ENCODE peak calls at places on chromosomes 13 and 19, in seven cellular contexts. N is SK-N-SH, F is body of pancreas, T is kidney, H is AG04450, B is Peyer's patch, J is A673. O is an unnamed sample.

GRCh38 chr13:46668302-46668720 is 115.3 kb downstream of the LRCH1 start:
- DNase-seq in N (no peak), F (peak), T (no peak), H (peak), B (no peak), J (peak), O (no peak)

GRCh38 chr19:42423462-42424344 is 3.5 kb downstream of the LIPE start:
- DNase-seq in N (peak), F (peak), T (peak), H (peak), B (peak), J (peak), O (no peak)

GRCh38 chr13:73273276-73273675 is 214.5 kb downstream of the KLF5 start:
- DNase-seq in N (no peak), F (no peak), T (no peak), H (no peak), B (no peak), J (no peak), O (no peak)

GRCh38 chr19:47444388-47444821 is 25.1 kb upstream of the MEIS3 start:
- DNase-seq in N (no peak), F (no peak), T (no peak), H (no peak), B (no peak), J (peak), O (no peak)

GRCh38 chr13:113361406-113361805 is 2.5 kb downstream of the GRTP1 start:
- DNase-seq in N (no peak), F (no peak), T (peak), H (no peak), B (no peak), J (no peak), O (no peak)

GRCh38 chr13:98821372-98822237 is 69.1 kb upstream of the SLC15A1 start:
- DNase-seq in N (peak), F (peak), T (no peak), H (no peak), B (no peak), J (peak), O (no peak)

GRCh38 chr19:39647918-39648317 is 7.8 kb upstream of the LGALS16 start:
- DNase-seq in N (no peak), F (no peak), T (no peak), H (no peak), B (no peak), J (no peak), O (no peak)

GRCh38 chr19:46890423-46891170 is 29.8 kb downstream of the ARHGAP35 start:
- DNase-seq in N (no peak), F (peak), T (no peak), H (peak), B (peak), J (no peak), O (no peak)

GRCh38 chr13:22487932-22488331 is 692.8 kb upstream of the SGCG start:
- DNase-seq in N (no peak), F (no peak), T (no peak), H (no peak), B (no peak), J (no peak), O (no peak)

GRCh38 chr19:1447565-1447903 is 2.4 kb upstream of the APC2 start:
- DNase-seq in N (no peak), F (no peak), T (no peak), H (no peak), B (no peak), J (no peak), O (no peak)

GRCh38 chr19:39411006-39411831 is 1.2 kb upstream of the PLEKHG2 start:
- DNase-seq in N (no peak), F (peak), T (no peak), H (no peak), B (peak), J (no peak), O (no peak)

GRCh38 chr13:97879646-97880297 is 73.7 kb upstream of the IPO5 start:
- DNase-seq in N (no peak), F (no peak), T (no peak), H (peak), B (no peak), J (peak), O (no peak)

GRCh38 chr19:45713141-45713540 is 17.6 kb downstream of the FBXO46 start:
- DNase-seq in N (no peak), F (no peak), T (peak), H (no peak), B (no peak), J (no peak), O (no peak)

GRCh38 chr19:58001895-58002369 is 688 bp downstream of the ZNF606 start:
- DNase-seq in N (peak), F (no peak), T (no peak), H (no peak), B (peak), J (peak), O (no peak)

GRCh38 chr13:83877901-83878300 is 4.4 kb downstream of the SLITRK1 start:
- DNase-seq in N (no peak), F (no peak), T (no peak), H (no peak), B (no peak), J (no peak), O (peak)

GRCh38 chr13:113458218-113459065 is 5.2 kb upstream of the ADPRHL1 start:
- DNase-seq in N (peak), F (no peak), T (no peak), H (peak), B (no peak), J (peak), O (peak)

GRCh38 chr13:64534302-64534701 is 2695.8 kb downstream of the PCDH9 start:
- DNase-seq in N (no peak), F (no peak), T (no peak), H (no peak), B (no peak), J (no peak), O (no peak)

GRCh38 chr13:25295228-25295627 is 6.2 kb upstream of the NUP58 start:
- DNase-seq in N (no peak), F (no peak), T (no peak), H (no peak), B (no peak), J (no peak), O (no peak)

GRCh38 chr19:2624537-2625091 is 77.9 kb downstream of the GNG7 start:
- DNase-seq in N (peak), F (peak), T (peak), H (no peak), B (peak), J (no peak), O (peak)

GRCh38 chr13:25276748-25277147 is 10.5 kb downstream of the MTMR6 start:
- DNase-seq in N (no peak), F (no peak), T (no peak), H (no peak), B (no peak), J (no peak), O (no peak)

GRCh38 chr13:52399037-52399436 is 6.9 kb downstream of the THSD1 start:
- DNase-seq in N (no peak), F (no peak), T (no peak), H (no peak), B (no peak), J (no peak), O (no peak)

GRCh38 chr19:17488593-17489391 is 18.5 kb downstream of the SLC27A1 start:
- DNase-seq in N (peak), F (peak), T (peak), H (no peak), B (peak), J (peak), O (peak)

GRCh38 chr19:6224308-6224675 is 55.5 kb downstream of the MLLT1 start:
- DNase-seq in N (no peak), F (no peak), T (peak), H (no peak), B (no peak), J (no peak), O (no peak)

GRCh38 chr19:12090807-12091206 is 26.3 kb downstream of the ZNF844 start:
- DNase-seq in N (peak), F (peak), T (no peak), H (peak), B (peak), J (peak), O (peak)

GRCh38 chr13:48590141-48590863 is 57.4 kb upstream of the RCBTB2 start:
- DNase-seq in N (no peak), F (no peak), T (no peak), H (no peak), B (no peak), J (no peak), O (no peak)

GRCh38 chr19:7426986-7427385 is 61.8 kb downstream of the PEX11G start:
- DNase-seq in N (no peak), F (no peak), T (no peak), H (no peak), B (no peak), J (no peak), O (no peak)

GRCh38 chr13:61954092-61954491 is 538.4 kb upstream of the PCDH20 start:
- DNase-seq in N (peak), F (no peak), T (no peak), H (no peak), B (no peak), J (peak), O (no peak)

GRCh38 chr19:56839665-56840451 is 668 bp downstream of the PEG3 start:
- DNase-seq in N (peak), F (peak), T (peak), H (no peak), B (peak), J (peak), O (peak)

GRCh38 chr13:50130686-50131051 is 115.4 kb downstream of the KCNRG start:
- DNase-seq in N (peak), F (no peak), T (peak), H (no peak), B (peak), J (no peak), O (no peak)

GRCh38 chr19:49362048-49362925 is at the start of gene TEAD2:
- DNase-seq in N (peak), F (peak), T (peak), H (no peak), B (peak), J (peak), O (peak)

DNA sequence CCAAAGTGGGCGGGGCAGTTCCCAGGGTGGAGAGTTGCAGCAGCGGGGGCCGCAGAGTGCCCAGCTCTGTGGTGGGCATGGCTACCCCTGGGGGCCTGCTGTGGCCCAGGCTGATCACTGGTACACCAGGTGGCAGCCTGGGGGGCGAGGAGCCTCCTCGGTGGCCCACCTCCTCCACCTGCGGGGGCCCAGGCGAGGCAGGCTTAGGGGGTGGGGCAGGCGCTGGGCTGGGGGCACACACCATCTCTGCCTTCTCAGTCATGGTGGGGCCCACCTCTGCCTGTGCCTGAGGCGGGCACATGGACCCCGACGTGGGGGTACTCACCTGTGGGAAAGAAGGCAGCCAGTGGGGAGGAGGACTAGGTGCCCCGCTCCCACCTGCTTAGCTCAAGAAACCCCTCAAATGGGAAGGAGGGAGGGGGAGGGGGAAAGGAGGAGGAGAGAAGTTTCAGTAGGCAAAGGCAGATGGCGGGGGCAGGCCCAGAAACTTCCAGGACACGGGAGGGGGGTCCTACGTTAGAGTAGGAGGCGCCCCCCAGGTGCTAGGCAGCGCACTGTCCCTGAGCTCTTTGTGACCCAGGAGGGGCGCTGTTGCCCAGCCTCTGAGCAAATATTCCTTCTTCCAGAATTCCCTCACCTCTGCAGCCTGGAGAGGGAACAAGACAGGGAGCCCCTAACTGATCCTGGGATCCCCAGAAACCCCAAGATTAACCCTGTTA is 1.6 kb downstream of the LYL1 start:
- DNase-seq in N (no peak), F (no peak), T (no peak), H (no peak), B (no peak), J (no peak), O (no peak)
- H3K27ac ChIP-seq in N (no peak), F (no peak), T (no peak), H (no peak), B (peak), J (no peak), O (no peak)

GRCh38 chr13:32039488-32040013 is 8.0 kb downstream of the FRY start:
- DNase-seq in N (no peak), F (no peak), T (no peak), H (no peak), B (no peak), J (no peak), O (no peak)
- H3K27ac ChIP-seq in N (no peak), F (no peak), T (no peak), H (no peak), B (no peak), J (no peak), O (no peak)

GRCh38 chr19:10110076-10110971 is 1.2 kb upstream of the P2RY11 start:
- DNase-seq in N (peak), F (no peak), T (no peak), H (no peak), B (no peak), J (no peak), O (no peak)

GRCh38 chr19:10112037-10112751 is 701 bp downstream of the P2RY11 start:
- DNase-seq in N (peak), F (no peak), T (no peak), H (no peak), B (no peak), J (no peak), O (no peak)

GRCh38 chr19:10111405-10111811 is at the start of gene P2RY11:
- DNase-seq in N (peak), F (peak), T (no peak), H (no peak), B (peak), J (no peak), O (no peak)

GRCh38 chr19:10109528-10109927 is 2.0 kb upstream of the P2RY11 start:
- DNase-seq in N (no peak), F (no peak), T (no peak), H (no peak), B (no peak), J (no peak), O (no peak)

GRCh38 chr19:10110972-10111317 is 548 bp upstream of the P2RY11 start:
- DNase-seq in N (no peak), F (no peak), T (no peak), H (no peak), B (no peak), J (no peak), O (no peak)
- H3K27ac ChIP-seq in N (no peak), F (no peak), T (no peak), H (no peak), B (peak), J (no peak), O (no peak)

GRCh38 chr19:29086646-29087045 is 126.3 kb downstream of the UQCRFS1 start:
- DNase-seq in N (no peak), F (no peak), T (no peak), H (no peak), B (no peak), J (no peak), O (no peak)
- H3K27ac ChIP-seq in N (no peak), F (no peak), T (no peak), H (no peak), B (no peak), J (no peak), O (no peak)

DNA sequence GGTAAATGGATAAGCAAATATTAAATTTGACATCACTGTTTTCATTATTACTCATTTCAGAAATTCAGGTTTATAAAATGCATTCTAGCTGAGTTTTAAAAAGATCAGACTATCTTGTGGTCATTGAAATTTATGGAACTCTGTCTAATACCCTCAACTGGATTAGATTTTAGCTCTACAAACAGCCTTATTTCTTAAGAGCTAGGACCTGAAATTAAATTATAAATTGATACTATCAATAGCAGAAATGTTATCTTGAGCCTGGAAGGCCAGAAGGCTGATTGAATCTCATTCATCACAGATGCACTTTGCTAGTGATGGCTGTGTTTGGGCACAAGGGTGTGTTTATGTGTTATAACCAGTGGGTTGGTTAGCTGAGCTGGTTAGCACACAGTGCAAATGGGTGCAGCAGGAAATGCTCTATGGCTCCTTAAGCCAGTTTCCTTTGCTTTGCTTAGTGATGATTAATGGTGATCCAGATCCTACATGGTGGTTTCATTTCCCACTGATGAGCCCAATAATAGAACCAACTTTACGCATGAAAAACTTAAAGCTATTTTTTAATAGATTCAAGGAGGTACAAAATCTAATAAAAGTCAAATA is 310.8 kb upstream of the KLF12 start:
- DNase-seq in N (peak), F (no peak), T (no peak), H (no peak), B (no peak), J (no peak), O (no peak)
- H3K27ac ChIP-seq in N (peak), F (no peak), T (no peak), H (no peak), B (no peak), J (no peak), O (no peak)

GRCh38 chr19:34269489-34269888 is 15.1 kb downstream of the GARRE1 start:
- DNase-seq in N (no peak), F (peak), T (no peak), H (no peak), B (peak), J (no peak), O (no peak)
- H3K27ac ChIP-seq in N (peak), F (peak), T (peak), H (peak), B (peak), J (peak), O (no peak)